ENCODE peak calls at places on chromosomes 4 and X, in seven cellular contexts. G is upper lobe of right lung, P is mucosa of descending colon, E is GM23248, I is A673, L is body of pancreas, X is mesenchymal stem cell. N is an unnamed sample. For H3K9me3 and H3K36me3, the result is how much of the 10 kb centered on the place peaks cover.

GRCh38 chrX:102720237-102721168 is at the start of gene GPRASP3:
- DNase-seq in I (peak), E (peak), L (peak), P (peak), G (peak), X (peak), N (peak)

GRCh38 chrX:16743604-16744325 is 24.4 kb downstream of the SYAP1 start:
- DNase-seq in X (peak), G (no peak), I (no peak), E (peak), P (no peak), L (no peak), N (peak)

GRCh38 chrX:77528034-77528433 is 80.8 kb downstream of the FGF16 start:
- DNase-seq in G (no peak), E (no peak), I (no peak), L (no peak), X (no peak), P (no peak), N (no peak)

GRCh38 chr4:10661047-10661446 is 23.5 kb downstream of the CLNK start:
- DNase-seq in G (no peak), L (no peak), I (no peak), P (no peak), E (no peak), X (no peak), N (no peak)

GRCh38 chr4:52369649-52370048 is 289.5 kb downstream of the USP46 start:
- DNase-seq in L (no peak), I (no peak), G (no peak), P (no peak), E (no peak), X (no peak), N (no peak)

GRCh38 chr4:41209187-41209586 is 5.2 kb downstream of the APBB2 start:
- DNase-seq in E (no peak), L (peak), X (no peak), G (no peak), P (no peak), I (peak), N (no peak)

GRCh38 chr4:140069068-140069467 is 84.9 kb downstream of the MAML3 start:
- DNase-seq in I (no peak), X (peak), G (peak), P (no peak), L (no peak), E (peak), N (peak)

GRCh38 chr4:73852771-73853170 is 325 bp upstream of the PF4V1 start:
- DNase-seq in E (no peak), P (no peak), I (no peak), L (no peak), X (no peak), G (no peak), N (no peak)

GRCh38 chr4:8615921-8616787 is 23.6 kb downstream of the CPZ start:
- DNase-seq in X (no peak), E (no peak), L (no peak), I (no peak), P (peak), G (no peak), N (no peak)

GRCh38 chrX:50618788-50619558 is 148.3 kb upstream of the DGKK start:
- DNase-seq in G (no peak), X (no peak), E (peak), I (peak), L (no peak), P (no peak), N (peak)

GRCh38 chr4:176910646-176911045 is 117.9 kb upstream of the VEGFC start:
- DNase-seq in G (no peak), I (no peak), X (no peak), L (no peak), E (no peak), P (no peak), N (no peak)

GRCh38 chr4:41184009-41184408 is 30.3 kb downstream of the APBB2 start:
- DNase-seq in P (no peak), I (no peak), L (no peak), G (no peak), E (no peak), X (no peak), N (no peak)

GRCh38 chrX:113075521-113075920 is 234.9 kb upstream of the AMOT start:
- DNase-seq in P (no peak), G (no peak), I (no peak), L (no peak), E (no peak), X (no peak), N (no peak)

GRCh38 chr4:17544205-17544604 is 29.2 kb downstream of the CLRN2 start:
- DNase-seq in X (peak), I (no peak), G (no peak), P (no peak), L (no peak), E (peak), N (no peak)

GRCh38 chr4:25818293-25819240 is 44.2 kb downstream of the SEL1L3 start:
- DNase-seq in G (no peak), L (no peak), P (no peak), I (no peak), X (no peak), E (peak), N (peak)

GRCh38 chrX:144006811-144007210 is 122.9 kb downstream of the UBE2NL start:
- DNase-seq in L (no peak), G (no peak), E (peak), X (peak), P (no peak), I (no peak), N (no peak)

GRCh38 chrX:103718120-103718519 is 7.4 kb downstream of the TMEM31 start:
- DNase-seq in G (no peak), L (no peak), I (no peak), X (no peak), P (no peak), E (no peak), N (no peak)

GRCh38 chr4:143292858-143293257 is 43.8 kb upstream of the GAB1 start:
- DNase-seq in L (no peak), G (no peak), P (no peak), E (no peak), I (no peak), X (no peak), N (no peak)

GRCh38 chr4:123037809-123038208 is 115.4 kb upstream of the NUDT6 start:
- DNase-seq in P (no peak), L (no peak), X (peak), E (peak), I (no peak), G (no peak), N (peak)
- H3K9me3 ChIP-seq in P (under half), L (under half), X (under half), E (under half), I (under half), G (under half), N (under half)

GRCh38 chr4:3111461-3111860 is 37.0 kb downstream of the HTT start:
- DNase-seq in G (no peak), L (no peak), E (peak), I (peak), P (no peak), X (peak), N (peak)

GRCh38 chr4:3107271-3108185 is 33.0 kb downstream of the HTT start:
- DNase-seq in I (peak), X (peak), E (peak), P (no peak), L (peak), G (no peak), N (peak)

GRCh38 chr4:3106339-3107186 is 32.1 kb downstream of the HTT start:
- DNase-seq in G (peak), P (peak), I (peak), E (peak), L (peak), X (peak), N (peak)

GRCh38 chr4:3112241-3112978 is 37.9 kb downstream of the HTT start:
- DNase-seq in X (peak), I (no peak), P (no peak), L (no peak), E (no peak), G (no peak), N (peak)

GRCh38 chr4:3108211-3108610 is 33.7 kb downstream of the HTT start:
- DNase-seq in P (no peak), L (no peak), E (peak), I (peak), X (peak), G (no peak), N (peak)
- H3K36me3 ChIP-seq in P (under half), L (under half), E (under half), I (under half), X (under half), G (half or more), N (under half)

GRCh38 chrX:46739736-46740135 is 19.2 kb downstream of the SLC9A7 start:
- DNase-seq in E (no peak), I (no peak), P (no peak), L (no peak), X (no peak), G (no peak), N (no peak)

GRCh38 chrX:46733226-46733625 is 25.7 kb downstream of the SLC9A7 start:
- DNase-seq in X (no peak), G (no peak), E (no peak), I (no peak), L (no peak), P (no peak), N (no peak)

GRCh38 chrX:46737462-46737861 is 21.5 kb downstream of the SLC9A7 start:
- DNase-seq in G (no peak), I (no peak), P (no peak), E (peak), X (peak), L (no peak), N (peak)

GRCh38 chrX:46737041-46737440 is 21.9 kb downstream of the SLC9A7 start:
- DNase-seq in E (no peak), P (no peak), G (no peak), I (no peak), L (no peak), X (no peak), N (no peak)

GRCh38 chrX:46735625-46736024 is 23.3 kb downstream of the SLC9A7 start:
- DNase-seq in X (no peak), G (no peak), I (no peak), P (no peak), L (no peak), E (no peak), N (no peak)
- H3K9me3 ChIP-seq in X (under half), G (under half), I (under half), P (under half), L (under half), E (under half), N (under half)

GRCh38 chr4:3112979-3113469 is 38.5 kb downstream of the HTT start:
- DNase-seq in X (no peak), I (peak), P (no peak), E (peak), G (no peak), L (no peak), N (no peak)
- H3K36me3 ChIP-seq in X (under half), I (under half), P (under half), E (under half), G (half or more), L (under half), N (under half)